ENCODE peak calls at places on chromosome 13, in nine cellular contexts. P is neuronal stem cell; A is suprapubic skin; J is Panc1; W is spleen; U is effector memory CD4-positive, alpha-beta T cell; R is upper lobe of right lung; Q is small intestine; O is fibroblast of lung. M is an unnamed sample.

GRCh38 chr13:78934336-78934735 is 275.4 kb upstream of the OBI1 start:
- DNase-seq in O (no peak), A (no peak), U (no peak), Q (no peak), R (no peak), J (no peak), W (no peak), P (no peak), M (no peak)

GRCh38 chr13:46354143-46355087 is 32.6 kb downstream of the RUBCNL start:
- DNase-seq in O (peak; percentile 91), Q (no peak), A (no peak), R (no peak), W (no peak), U (no peak), P (no peak), J (peak; percentile 12), M (peak; percentile 6)

GRCh38 chr13:51152713-51153112 is 41.6 kb upstream of the C13orf42 start:
- DNase-seq in A (no peak), J (no peak), U (no peak), R (no peak), P (no peak), Q (no peak), W (no peak), O (no peak), M (no peak)

GRCh38 chr13:101140087-101140770 is 276.1 kb downstream of the NALCN start:
- DNase-seq in U (no peak), Q (no peak), W (no peak), A (no peak), O (no peak), P (no peak), J (no peak), R (no peak), M (no peak)

GRCh38 chr13:84273163-84273562 is 390.9 kb upstream of the SLITRK1 start:
- DNase-seq in R (no peak), O (no peak), U (no peak), A (no peak), Q (no peak), J (no peak), W (no peak), P (no peak), M (no peak)

GRCh38 chr13:34161829-34162544 is 344.0 kb downstream of the RFC3 start:
- DNase-seq in O (peak; percentile 86), P (no peak), Q (no peak), A (no peak), U (no peak), W (no peak), J (peak; percentile 28), R (no peak), M (no peak)

GRCh38 chr13:33518442-33518841 is 232.9 kb upstream of the STARD13 start:
- DNase-seq in J (no peak), R (no peak), W (no peak), Q (no peak), P (no peak), O (no peak), U (no peak), A (no peak), M (no peak)

GRCh38 chr13:30504081-30504480 is 38.3 kb upstream of the HMGB1 start:
- DNase-seq in R (no peak), O (peak; percentile 48), J (no peak), P (no peak), Q (peak; percentile 23), W (no peak), U (no peak), A (no peak), M (no peak)

GRCh38 chr13:96650301-96650886 is 343.9 kb downstream of the OXGR1 start:
- DNase-seq in J (no peak), A (no peak), Q (no peak), W (no peak), R (no peak), O (peak; percentile 73), P (no peak), U (no peak), M (no peak)

GRCh38 chr13:52454459-52454824 is 836 bp upstream of the CKAP2 start:
- DNase-seq in U (peak; percentile 3), Q (peak; percentile 35), J (no peak), O (peak; percentile 7), W (peak; percentile 79), A (no peak), R (no peak), P (no peak), M (peak; percentile 65)

GRCh38 chr13:103812558-103812957 is 746.3 kb upstream of the SLC10A2 start:
- DNase-seq in Q (no peak), J (no peak), W (no peak), R (no peak), U (no peak), O (no peak), A (no peak), P (no peak), M (no peak)

GRCh38 chr13:59790626-59791025 is 373.1 kb downstream of the DIAPH3 start:
- DNase-seq in U (no peak), O (peak; percentile 4), A (no peak), R (no peak), P (no peak), W (no peak), Q (no peak), J (no peak), M (no peak)

GRCh38 chr13:54162069-54162468 is 1133.5 kb downstream of the OLFM4 start:
- DNase-seq in W (no peak), A (no peak), P (no peak), J (no peak), R (no peak), O (no peak), Q (no peak), U (no peak), M (no peak)

GRCh38 chr13:92838786-92839185 is 387.8 kb upstream of the GPC6 start:
- DNase-seq in Q (no peak), O (peak; percentile 97), R (no peak), P (no peak), J (no peak), U (no peak), A (no peak), W (no peak), M (no peak)

GRCh38 chr13:27534108-27534975 is 84.0 kb upstream of the MTIF3 start:
- DNase-seq in W (peak; percentile 67), R (no peak), A (no peak), U (no peak), P (no peak), Q (peak; percentile 80), O (no peak), J (no peak), M (no peak)

GRCh38 chr13:45584816-45585215 is 30.7 kb downstream of the ERICH6B start:
- DNase-seq in R (no peak), P (no peak), J (no peak), A (no peak), W (no peak), U (no peak), Q (no peak), O (no peak), M (no peak)

GRCh38 chr13:75226755-75227435 is 255.1 kb downstream of the TBC1D4 start:
- DNase-seq in O (peak; percentile 88), Q (no peak), P (no peak), J (no peak), W (no peak), U (no peak), R (no peak), A (no peak), M (no peak)

GRCh38 chr13:80340643-80341097 is 256 bp downstream of the SPRY2 start:
- DNase-seq in Q (peak; percentile 45), W (no peak), O (peak; percentile 76), R (no peak), U (no peak), P (no peak), A (peak; percentile 65), J (no peak), M (no peak)

GRCh38 chr13:42066542-42066941 is 18.1 kb downstream of the DGKH start:
- DNase-seq in A (no peak), J (no peak), W (no peak), U (no peak), P (no peak), Q (no peak), O (peak; percentile 80), R (no peak), M (no peak)

DNA sequence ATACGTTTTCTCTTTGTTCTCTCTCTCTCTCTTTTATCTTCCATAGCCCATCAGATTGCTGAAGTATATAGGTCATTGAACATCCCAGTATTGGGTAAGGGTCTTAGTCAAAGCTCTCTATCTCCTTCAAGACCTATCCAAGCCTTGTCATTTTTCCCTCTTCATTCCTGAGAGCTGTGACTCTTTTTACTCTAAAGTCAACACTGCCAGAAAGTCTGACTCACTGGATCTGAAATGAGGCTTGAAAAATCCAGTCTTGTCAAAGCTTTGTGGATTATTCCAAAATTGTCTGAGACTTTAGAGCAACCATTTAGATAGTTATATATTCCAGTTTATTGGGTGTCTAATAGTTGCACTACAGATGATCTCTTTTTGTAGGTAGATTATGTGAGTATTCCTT is 389.2 kb upstream of the PCDH9 start:
- DNase-seq in O (peak; percentile 58), U (no peak), A (no peak), J (no peak), W (no peak), R (no peak), P (no peak), Q (no peak), M (no peak)
- H3K27me3 ChIP-seq in O (no peaks in the 10 kb centered on the region), U (no peaks in the 10 kb centered on the region), A (no peaks in the 10 kb centered on the region), J (no peaks in the 10 kb centered on the region), W (no peaks in the 10 kb centered on the region), R (no peaks in the 10 kb centered on the region), P (no peaks in the 10 kb centered on the region), Q (no peaks in the 10 kb centered on the region), M (no peaks in the 10 kb centered on the region)

DNA sequence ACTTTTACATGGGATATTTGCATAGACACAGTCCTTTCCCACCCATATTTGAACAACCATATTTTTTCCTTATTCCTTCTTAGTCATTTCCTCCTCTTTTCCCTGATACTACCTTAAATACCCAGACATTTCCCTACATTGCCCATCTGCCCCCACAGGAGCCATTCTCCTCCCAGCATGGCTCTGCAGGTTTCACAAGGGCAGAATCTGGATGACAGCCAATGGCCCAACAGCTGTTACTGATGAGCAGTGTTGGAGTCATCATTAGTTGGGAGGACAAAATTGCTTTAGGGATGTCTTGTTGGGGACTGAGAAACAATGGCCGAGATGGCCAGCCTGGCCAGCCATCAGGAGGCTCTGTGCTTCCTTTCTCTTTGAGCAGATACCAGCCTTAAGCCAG is 209.5 kb downstream of the KLF5 start:
- DNase-seq in A (no peak), O (peak; percentile 17), U (no peak), P (no peak), R (no peak), J (no peak), W (no peak), Q (peak; percentile 17), M (no peak)
- H3K27ac ChIP-seq in A (no peak overlapping the region), O (no peak overlapping the region), U (no peak overlapping the region), P (no peak overlapping the region), R (no peak overlapping the region), J (no peak overlapping the region), W (no peak overlapping the region), Q (no peak overlapping the region), M (no peak overlapping the region)

DNA sequence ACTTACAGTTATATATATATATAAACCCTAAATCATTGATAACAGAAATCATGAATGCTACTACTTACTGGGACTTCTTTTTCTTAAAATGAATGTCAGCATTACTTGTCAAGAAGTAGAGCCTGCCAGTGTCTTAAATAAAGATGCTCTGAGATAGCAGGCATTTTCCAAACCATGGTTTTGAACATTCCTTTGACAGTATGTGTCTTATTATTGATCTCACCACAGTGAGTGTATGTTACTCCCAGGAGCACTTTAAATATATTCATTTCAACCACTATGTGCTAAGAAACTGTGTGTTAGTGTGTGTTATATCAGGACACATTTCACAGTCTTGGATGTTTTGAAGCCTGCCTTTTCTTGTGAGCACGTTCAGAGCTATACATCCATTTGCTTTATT is 28.2 kb downstream of the TNFRSF19 start:
- DNase-seq in P (no peak), W (no peak), R (no peak), U (no peak), Q (no peak), O (no peak), A (no peak), J (no peak), M (no peak)
- H3K9me3 ChIP-seq in P (peaks cover 2% of the 10 kb centered on the region), W (no peaks in the 10 kb centered on the region), R (no peaks in the 10 kb centered on the region), U (no peaks in the 10 kb centered on the region), Q (no peaks in the 10 kb centered on the region), O (no peaks in the 10 kb centered on the region), A (no peaks in the 10 kb centered on the region), J (no peaks in the 10 kb centered on the region), M (no peaks in the 10 kb centered on the region)

GRCh38 chr13:99977912-99978780 is 3.4 kb upstream of the ZIC2 start:
- DNase-seq in Q (no peak), P (no peak), W (no peak), J (no peak), U (no peak), R (no peak), O (no peak), A (no peak), M (no peak)
- H3K27me3 ChIP-seq in Q (peaks cover 16% of the 10 kb centered on the region), P (peaks cover 1% of the 10 kb centered on the region), W (peaks cover 46% of the 10 kb centered on the region), J (no peaks in the 10 kb centered on the region), U (peaks cover 92% of the 10 kb centered on the region), R (peaks cover 100% of the 10 kb centered on the region), O (peaks cover 77% of the 10 kb centered on the region), A (peaks cover 100% of the 10 kb centered on the region), M (peaks cover 53% of the 10 kb centered on the region)

M was measured in CD4-positive, CD25-positive, alpha-beta regulatory T cell.